ENCODE peak calls at places on chromosome 12, in four cellular contexts. A, F, T and C are unnamed samples.

GRCh38 chr12:124992874-124993567 is 424 bp upstream of the BRI3BP start:
- DNase-seq in A (peak; percentile 50), F (peak; percentile 39), T (peak; percentile 95), C (no peak)

GRCh38 chr12:47214771-47215170 is 135.0 kb upstream of the AMIGO2 start:
- DNase-seq in A (no peak), F (no peak), T (no peak), C (no peak)

GRCh38 chr12:42299392-42300308 is 26.2 kb downstream of the ZCRB1 start:
- DNase-seq in A (peak; percentile 68), F (peak; percentile 61), T (no peak), C (no peak)

GRCh38 chr12:116093915-116094314 is 183.6 kb downstream of the MED13L start:
- DNase-seq in A (peak; percentile 38), F (peak; percentile 40), T (no peak), C (no peak)

GRCh38 chr12:124551268-124552144 is 15.9 kb downstream of the NCOR2 start:
- DNase-seq in A (peak; percentile 80), F (peak; percentile 58), T (peak; percentile 65), C (peak; percentile 67)

GRCh38 chr12:85625467-85625866 is 210.7 kb downstream of the RASSF9 start:
- DNase-seq in A (no peak), F (no peak), T (no peak), C (no peak)

GRCh38 chr12:5428332-5429221 is 3.3 kb upstream of the NTF3 start:
- DNase-seq in A (peak; percentile 73), F (peak; percentile 48), T (peak; percentile 71), C (no peak)

GRCh38 chr12:129186952-129187351 is 333.7 kb downstream of the GLT1D1 start:
- DNase-seq in A (no peak), F (peak; percentile 5), T (peak; percentile 46), C (no peak)

GRCh38 chr12:64608901-64609542 is 1.3 kb upstream of the RASSF3 start:
- DNase-seq in A (peak; percentile 59), F (peak; percentile 60), T (no peak), C (peak; percentile 59)

GRCh38 chr12:29241821-29242591 is 92.9 kb downstream of the FAR2 start:
- DNase-seq in A (peak; percentile 90), F (peak; percentile 90), T (peak; percentile 90), C (peak; percentile 89)

GRCh38 chr12:12202747-12203146 is 64.1 kb downstream of the LRP6 start:
- DNase-seq in A (no peak), F (no peak), T (no peak), C (no peak)
- TF ChIP-seq CTCF in A (no peak), F (peak; percentile 22), T (no peak), C (no peak)

GRCh38 chr12:22527999-22528398 is 16.3 kb downstream of the C2CD5 start:
- DNase-seq in A (peak; percentile 64), F (peak; percentile 82), T (no peak), C (no peak)

GRCh38 chr12:22531205-22531604 is 13.1 kb downstream of the C2CD5 start:
- DNase-seq in A (no peak), F (no peak), T (no peak), C (no peak)

GRCh38 chr12:22532317-22532716 is 12.0 kb downstream of the C2CD5 start:
- DNase-seq in A (no peak), F (no peak), T (no peak), C (no peak)

GRCh38 chr12:22526836-22527235 is 17.5 kb downstream of the C2CD5 start:
- DNase-seq in A (no peak), F (no peak), T (no peak), C (no peak)

GRCh38 chr12:22529281-22530060 is 14.9 kb downstream of the C2CD5 start:
- DNase-seq in A (peak; percentile 52), F (peak; percentile 58), T (no peak), C (no peak)
- TF ChIP-seq CTCF in A (peak; percentile 24), F (peak; percentile 57), T (peak; percentile 13), C (peak; percentile 74)

GRCh38 chr12:132631357-132632065 is 12.9 kb downstream of the P2RX2 start:
- DNase-seq in A (no peak), F (no peak), T (no peak), C (no peak)

GRCh38 chr12:132633901-132634300 is 15.3 kb downstream of the P2RX2 start:
- DNase-seq in A (no peak), F (no peak), T (no peak), C (no peak)

GRCh38 chr12:132634411-132634990 is 15.9 kb downstream of the P2RX2 start:
- DNase-seq in A (no peak), F (no peak), T (no peak), C (no peak)

GRCh38 chr12:132633398-132633797 is 14.8 kb downstream of the P2RX2 start:
- DNase-seq in A (no peak), F (no peak), T (no peak), C (no peak)

GRCh38 chr12:132632521-132633228 is 14.1 kb downstream of the P2RX2 start:
- DNase-seq in A (no peak), F (no peak), T (no peak), C (no peak)
- TF ChIP-seq CTCF in A (no peak), F (no peak), T (no peak), C (no peak)

DNA sequence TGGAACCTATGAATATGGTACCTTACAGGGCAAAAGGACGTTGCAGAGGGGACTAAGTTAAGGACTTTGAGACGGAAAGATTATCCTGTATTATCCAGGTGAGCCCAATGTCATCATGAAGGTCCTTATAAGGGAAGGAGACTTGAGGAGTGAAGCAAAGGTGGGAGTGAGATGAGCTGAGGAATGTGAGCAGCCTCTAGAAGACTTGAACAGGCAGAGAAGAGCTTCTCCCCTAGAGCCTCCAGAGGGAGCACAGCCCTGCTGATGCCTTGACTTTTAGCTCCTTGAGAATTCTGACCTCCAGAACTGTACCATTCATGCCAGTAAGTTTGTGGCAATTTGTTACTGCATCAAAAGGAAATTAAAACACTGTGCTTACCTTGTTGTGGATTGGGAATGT is 41.8 kb upstream of the DCD start:
- DNase-seq in A (no peak), F (peak; percentile 18), T (no peak), C (no peak)
- TF ChIP-seq CTCF in A (peak; percentile 19), F (peak; percentile 48), T (peak; percentile 55), C (no peak)

GRCh38 chr12:93125126-93125525 is 196.0 kb upstream of the EEA1 start:
- DNase-seq in A (no peak), F (no peak), T (no peak), C (no peak)

GRCh38 chr12:93126069-93126474 is 197.0 kb upstream of the EEA1 start:
- DNase-seq in A (no peak), F (no peak), T (no peak), C (no peak)

GRCh38 chr12:93128332-93128707 is 199.2 kb upstream of the EEA1 start:
- DNase-seq in A (no peak), F (no peak), T (no peak), C (no peak)

GRCh38 chr12:93127107-93127560 is 198.0 kb upstream of the EEA1 start:
- DNase-seq in A (peak; percentile 65), F (peak; percentile 45), T (no peak), C (no peak)

DNA sequence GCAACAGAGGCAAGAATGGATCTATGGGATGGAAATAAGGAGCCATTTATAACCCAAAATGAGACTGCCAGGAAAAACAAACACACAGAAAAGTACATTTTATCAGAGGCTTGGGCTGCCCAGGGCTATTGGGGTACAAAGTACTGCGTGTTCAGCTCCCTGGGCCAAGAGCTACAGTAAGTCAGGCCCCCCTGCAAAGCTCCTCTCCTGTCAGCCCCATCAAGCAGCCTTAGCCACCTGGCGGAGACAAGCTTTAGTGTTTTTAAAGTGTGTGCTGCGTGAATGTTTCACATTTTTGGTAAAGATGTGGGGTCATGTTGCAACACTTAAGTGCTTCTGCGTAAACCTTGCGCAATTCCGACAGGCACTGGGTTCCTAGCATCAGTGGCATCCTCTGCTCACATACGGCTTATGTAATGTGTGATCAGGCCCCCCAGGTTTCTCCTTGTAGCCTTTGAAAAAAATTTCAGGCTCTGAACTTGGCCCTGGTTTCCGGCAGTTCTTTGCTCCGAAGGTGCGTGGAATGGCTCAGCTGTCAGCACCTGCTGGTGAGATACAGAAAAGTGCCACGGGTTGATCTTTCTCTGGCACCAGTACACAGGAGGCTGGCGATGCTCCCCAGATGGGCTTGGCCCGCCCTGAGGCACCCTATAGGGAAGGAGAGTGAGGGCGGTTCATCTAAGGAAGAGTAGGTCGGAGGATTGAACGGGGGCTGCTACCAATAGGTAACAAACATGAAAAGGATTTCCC is 198.7 kb upstream of the EEA1 start:
- DNase-seq in A (peak; percentile 94), F (peak; percentile 100), T (no peak), C (peak; percentile 74)
- TF ChIP-seq CTCF in A (no peak), F (peak; percentile 85), T (no peak), C (peak; percentile 70)

GRCh38 chr12:92088802-92089201 is 56.8 kb downstream of the BTG1 start:
- DNase-seq in A (no peak), F (no peak), T (peak; percentile 25), C (no peak)

GRCh38 chr12:92096346-92097136 is 49.1 kb downstream of the BTG1 start:
- DNase-seq in A (no peak), F (peak; percentile 76), T (no peak), C (no peak)

GRCh38 chr12:92089559-92089958 is 56.1 kb downstream of the BTG1 start:
- DNase-seq in A (no peak), F (peak; percentile 47), T (no peak), C (no peak)

GRCh38 chr12:92098594-92099370 is 46.9 kb downstream of the BTG1 start:
- DNase-seq in A (no peak), F (no peak), T (no peak), C (no peak)

GRCh38 chr12:92094751-92095161 is 50.9 kb downstream of the BTG1 start:
- DNase-seq in A (peak; percentile 50), F (peak; percentile 39), T (no peak), C (no peak)
- TF ChIP-seq CTCF in A (peak; percentile 9), F (peak; percentile 44), T (no peak), C (no peak)

GRCh38 chr12:13442457-13442856 is 245.9 kb downstream of the EMP1 start:
- DNase-seq in A (no peak), F (no peak), T (no peak), C (no peak)
- TF ChIP-seq CTCF in A (no peak), F (no peak), T (no peak), C (no peak)

GRCh38 chr12:19895609-19896008 is 456.3 kb downstream of the AEBP2 start:
- DNase-seq in A (no peak), F (no peak), T (no peak), C (no peak)

GRCh38 chr12:19892186-19892585 is 452.9 kb downstream of the AEBP2 start:
- DNase-seq in A (peak; percentile 34), F (no peak), T (no peak), C (no peak)

GRCh38 chr12:19894803-19895202 is 455.5 kb downstream of the AEBP2 start:
- DNase-seq in A (no peak), F (peak; percentile 65), T (no peak), C (no peak)

GRCh38 chr12:19894049-19894448 is 454.8 kb downstream of the AEBP2 start:
- DNase-seq in A (peak; percentile 18), F (peak; percentile 67), T (no peak), C (no peak)

GRCh38 chr12:19893514-19893913 is 454.2 kb downstream of the AEBP2 start:
- DNase-seq in A (peak; percentile 25), F (peak; percentile 87), T (no peak), C (no peak)
- TF ChIP-seq CTCF in A (peak; percentile 37), F (peak; percentile 65), T (peak; percentile 27), C (no peak)